ENCODE peak calls at places on chromosomes 3 and 15, in seven cellular contexts. Y is tibial nerve, B is progenitor cell of endocrine pancreas, R is AG10803, U is neural crest cell, K is coronary artery, F is upper lobe of right lung. C is an unnamed sample.

GRCh38 chr3:51916418-51916817 is 13.3 kb upstream of the IQCF1 start:
- DNase-seq in Y (no peak), B (no peak), R (no peak), U (no peak), K (no peak), F (no peak), C (peak)

GRCh38 chr15:68556139-68556990 is 22.4 kb upstream of the CORO2B start:
- DNase-seq in Y (no peak), B (no peak), R (no peak), U (no peak), K (no peak), F (no peak), C (no peak)

GRCh38 chr3:143608966-143609365 is 239.3 kb downstream of the SLC9A9 start:
- DNase-seq in Y (no peak), B (no peak), R (peak), U (no peak), K (no peak), F (no peak), C (no peak)

GRCh38 chr3:167450195-167450594 is 23.6 kb downstream of the SERPINI2 start:
- DNase-seq in Y (no peak), B (no peak), R (no peak), U (no peak), K (no peak), F (no peak), C (no peak)

GRCh38 chr15:61831505-61831921 is 228.7 kb downstream of the VPS13C start:
- DNase-seq in Y (no peak), B (no peak), R (no peak), U (no peak), K (no peak), F (no peak), C (peak)

GRCh38 chr3:29099296-29099695 is 181.6 kb upstream of the RBMS3 start:
- DNase-seq in Y (no peak), B (no peak), R (no peak), U (no peak), K (no peak), F (no peak), C (no peak)

GRCh38 chr15:51103330-51103729 is 8.6 kb upstream of the TNFAIP8L3 start:
- DNase-seq in Y (no peak), B (no peak), R (peak), U (no peak), K (no peak), F (no peak), C (no peak)

GRCh38 chr15:100667405-100668320 is 65.3 kb downstream of the ASB7 start:
- DNase-seq in Y (no peak), B (no peak), R (peak), U (no peak), K (no peak), F (no peak), C (no peak)

GRCh38 chr3:13072239-13073041 is 789 bp downstream of the IQSEC1 start:
- DNase-seq in Y (no peak), B (no peak), R (no peak), U (no peak), K (no peak), F (no peak), C (no peak)

GRCh38 chr15:60420322-60420721 is 22.5 kb upstream of the ANXA2 start:
- DNase-seq in Y (no peak), B (no peak), R (no peak), U (no peak), K (no peak), F (no peak), C (no peak)

GRCh38 chr3:71130516-71131384 is 452.8 kb downstream of the FOXP1 start:
- DNase-seq in Y (peak), B (no peak), R (peak), U (peak), K (no peak), F (peak), C (no peak)

GRCh38 chr3:123244128-123244527 is 42.4 kb downstream of the SEC22A start:
- DNase-seq in Y (no peak), B (no peak), R (no peak), U (no peak), K (no peak), F (no peak), C (no peak)

GRCh38 chr3:62143843-62144450 is 229.4 kb downstream of the FEZF2 start:
- DNase-seq in Y (no peak), B (no peak), R (no peak), U (no peak), K (no peak), F (no peak), C (no peak)

GRCh38 chr3:45011756-45012441 is 14.2 kb upstream of the CLEC3B start:
- DNase-seq in Y (no peak), B (no peak), R (peak), U (no peak), K (peak), F (peak), C (no peak)

GRCh38 chr3:191216510-191216909 is 17.5 kb downstream of the OSTN start:
- DNase-seq in Y (no peak), B (no peak), R (peak), U (no peak), K (no peak), F (no peak), C (no peak)

GRCh38 chr3:34843479-34843870 is 795.9 kb upstream of the ARPP21 start:
- DNase-seq in Y (no peak), B (no peak), R (no peak), U (no peak), K (no peak), F (no peak), C (no peak)

GRCh38 chr15:25775317-25775912 is 87.7 kb downstream of the ATP10A start:
- DNase-seq in Y (no peak), B (no peak), R (peak), U (no peak), K (no peak), F (no peak), C (peak)

GRCh38 chr3:187086831-187087230 is 52.5 kb downstream of the RPL39L start:
- DNase-seq in Y (no peak), B (no peak), R (no peak), U (no peak), K (no peak), F (no peak), C (no peak)

GRCh38 chr3:29955413-29955812 is 651.0 kb upstream of the TGFBR2 start:
- DNase-seq in Y (no peak), B (no peak), R (no peak), U (no peak), K (no peak), F (no peak), C (no peak)

GRCh38 chr15:50828610-50829206 is 63.2 kb upstream of the SPPL2A start:
- DNase-seq in Y (no peak), B (no peak), R (peak), U (no peak), K (no peak), F (no peak), C (no peak)

GRCh38 chr3:172333692-172334457 is 114.4 kb downstream of the GHSR start:
- DNase-seq in Y (no peak), B (no peak), R (no peak), U (no peak), K (no peak), F (no peak), C (no peak)

GRCh38 chr3:73401058-73401457 is 223.7 kb downstream of the PDZRN3 start:
- DNase-seq in Y (no peak), B (no peak), R (peak), U (no peak), K (no peak), F (no peak), C (no peak)

GRCh38 chr3:56764904-56765445 is 36.8 kb downstream of the ARHGEF3 start:
- DNase-seq in Y (no peak), B (no peak), R (no peak), U (no peak), K (no peak), F (no peak), C (no peak)

GRCh38 chr3:53996153-53996861 is 104.6 kb upstream of the SELENOK start:
- DNase-seq in Y (no peak), B (no peak), R (no peak), U (no peak), K (no peak), F (no peak), C (no peak)

GRCh38 chr15:74723754-74724334 is 1.5 kb downstream of the CYP1A1 start:
- DNase-seq in Y (no peak), B (no peak), R (peak), U (no peak), K (peak), F (no peak), C (no peak)

GRCh38 chr3:43246956-43247355 is 39.4 kb upstream of the SNRK start:
- DNase-seq in Y (no peak), B (no peak), R (no peak), U (no peak), K (no peak), F (no peak), C (no peak)

DNA sequence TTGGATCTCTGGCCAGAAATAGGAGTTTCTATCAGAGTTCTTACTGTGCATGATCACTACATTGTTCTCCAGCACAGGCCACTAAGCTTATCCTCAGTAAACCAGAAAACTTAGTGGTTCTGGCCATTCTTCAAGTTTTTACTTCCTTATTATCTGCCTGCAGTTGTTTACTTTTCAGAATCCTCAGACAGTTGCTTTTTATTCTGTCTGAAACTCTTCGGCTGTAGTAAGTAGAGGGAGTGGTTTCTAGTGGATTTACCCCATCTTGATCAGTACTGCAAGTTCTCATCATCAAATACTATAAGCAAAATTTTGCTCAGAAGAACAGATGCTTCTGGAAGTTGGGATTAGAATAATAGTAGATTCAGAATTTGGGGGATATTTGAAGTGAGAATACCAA is 193.0 kb upstream of the RARB start:
- DNase-seq in Y (no peak), B (no peak), R (no peak), U (no peak), K (no peak), F (no peak), C (no peak)
- TF ChIP-seq CTCF in Y (no peak), B (no peak), R (no peak), U (no peak), K (no peak), F (no peak), C (no peak)

DNA sequence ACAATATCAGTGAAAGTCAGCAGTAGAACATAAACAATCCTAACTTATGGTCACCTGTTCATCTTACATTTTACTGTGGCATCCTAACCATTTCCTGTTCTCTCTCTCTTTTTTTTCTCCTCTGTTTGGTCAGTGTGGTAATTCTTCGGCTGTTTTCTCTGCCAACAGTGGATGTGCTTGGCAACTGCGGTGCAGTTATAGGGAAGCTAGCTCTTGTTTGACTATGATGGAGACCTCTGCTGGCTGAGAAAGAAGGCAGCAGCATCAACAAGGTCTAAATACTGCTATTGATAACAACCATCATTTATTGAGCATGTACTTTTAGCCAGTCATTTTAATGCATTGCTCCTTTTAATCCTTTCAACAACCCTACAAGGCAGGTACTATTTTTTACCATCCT is 723 bp upstream of the DRD3 start:
- DNase-seq in Y (no peak), B (no peak), R (peak), U (no peak), K (no peak), F (no peak), C (no peak)
- TF ChIP-seq CTCF in Y (no peak), B (peak), R (peak), U (peak), K (no peak), F (peak), C (peak)

GRCh38 chr15:43939070-43939469 is 112.3 kb downstream of the WDR76 start:
- DNase-seq in Y (no peak), B (no peak), R (no peak), U (no peak), K (no peak), F (no peak), C (peak)
- TF ChIP-seq CTCF in Y (no peak), B (peak), R (peak), U (peak), K (no peak), F (peak), C (no peak)

DNA sequence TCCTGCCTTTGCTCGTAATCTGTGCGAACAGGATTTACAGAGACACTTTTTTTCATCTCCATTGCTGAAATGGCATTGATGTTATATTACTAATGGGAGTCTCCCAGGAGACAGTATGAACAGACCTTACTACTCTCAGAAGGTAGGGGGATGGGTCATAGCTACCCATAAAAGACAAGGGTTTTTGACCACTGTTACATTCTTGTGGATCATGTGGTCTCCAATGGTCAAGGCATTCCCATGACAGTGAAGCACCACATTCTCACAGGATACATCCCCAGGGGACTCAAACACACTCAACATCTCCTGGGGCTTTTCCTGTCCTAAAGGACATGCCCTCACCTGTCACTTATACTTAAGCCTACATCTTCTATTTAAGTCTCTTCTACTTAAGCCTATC is 40.8 kb downstream of the MKRN3 start:
- DNase-seq in Y (no peak), B (no peak), R (no peak), U (no peak), K (no peak), F (no peak), C (no peak)
- TF ChIP-seq CTCF in Y (no peak), B (no peak), R (no peak), U (no peak), K (no peak), F (no peak), C (no peak)

C was measured in osteocyte.